ENCODE peak calls at places on chromosomes 4 and X, in six cellular contexts. V, T, F, P, Z and L are unnamed samples.
A peak's percentile ranks its signal among the peaks of the same experiment; 100 is the strongest.

GRCh38 chr4:99723555-99724450 is 66.2 kb upstream of the C4orf54 start:
- DNase-seq in V (no peak), T (no peak), F (peak; percentile 76), P (peak; percentile 27), Z (no peak), L (no peak)

GRCh38 chrX:42944381-42944998 is 166.5 kb upstream of the PPP1R2C start:
- DNase-seq in V (peak; percentile 50), T (no peak), F (no peak), P (no peak), Z (no peak), L (no peak)

GRCh38 chrX:65821721-65822496 is 154.5 kb downstream of the MSN start:
- DNase-seq in V (peak; percentile 6), T (peak; percentile 14), F (peak; percentile 53), P (no peak), Z (no peak), L (no peak)

GRCh38 chr4:59553739-59554126 is 1646.4 kb upstream of the ADGRL3 start:
- DNase-seq in V (no peak), T (no peak), F (no peak), P (no peak), Z (no peak), L (no peak)

GRCh38 chr4:113390850-113391249 is 341.4 kb downstream of the ANK2 start:
- DNase-seq in V (no peak), T (no peak), F (no peak), P (no peak), Z (no peak), L (no peak)

GRCh38 chr4:6177587-6178197 is 22.7 kb downstream of the JAKMIP1 start:
- DNase-seq in V (peak; percentile 64), T (no peak), F (peak; percentile 41), P (no peak), Z (no peak), L (no peak)

GRCh38 chr4:4308800-4309441 is 18.9 kb downstream of the ZBTB49 start:
- DNase-seq in V (no peak), T (no peak), F (no peak), P (no peak), Z (no peak), L (no peak)

GRCh38 chr4:76307670-76308014 is 1.1 kb downstream of the STBD1 start:
- DNase-seq in V (no peak), T (no peak), F (peak; percentile 57), P (no peak), Z (no peak), L (no peak)

GRCh38 chr4:184815046-184815877 is 10.5 kb downstream of the ACSL1 start:
- DNase-seq in V (no peak), T (peak; percentile 82), F (peak; percentile 78), P (peak; percentile 54), Z (no peak), L (no peak)

GRCh38 chrX:13110427-13111324 is 66.3 kb upstream of the FAM9C start:
- DNase-seq in V (no peak), T (no peak), F (peak; percentile 51), P (no peak), Z (no peak), L (no peak)

GRCh38 chr4:83358410-83358809 is 23.8 kb upstream of the HPSE start:
- DNase-seq in V (no peak), T (no peak), F (no peak), P (no peak), Z (no peak), L (no peak)